ENCODE peak calls at places on chromosomes 2 and 18, in six cellular contexts. G, S, L, C, W and N are unnamed samples.

GRCh38 chr2:53740170-53740569 is 27.4 kb upstream of the CHAC2 start:
- DNase-seq in G (peak), S (peak), L (peak), C (no peak), W (no peak), N (peak)

GRCh38 chr18:37507239-37507638 is 58.4 kb downstream of the CELF4 start:
- DNase-seq in G (no peak), S (no peak), L (no peak), C (no peak), W (no peak), N (no peak)

GRCh38 chr2:142868281-142868762 is 9.1 kb upstream of the KYNU start:
- DNase-seq in G (no peak), S (peak), L (no peak), C (no peak), W (no peak), N (no peak)

GRCh38 chr2:47559079-47559684 is 156.2 kb downstream of the MSH2 start:
- DNase-seq in G (no peak), S (no peak), L (no peak), C (no peak), W (no peak), N (no peak)

GRCh38 chr18:70598406-70598805 is 309.6 kb downstream of the SOCS6 start:
- DNase-seq in G (no peak), S (no peak), L (no peak), C (no peak), W (no peak), N (no peak)

GRCh38 chr2:74896232-74896631 is 62.2 kb upstream of the POLE4 start:
- DNase-seq in G (no peak), S (no peak), L (no peak), C (no peak), W (no peak), N (no peak)

GRCh38 chr18:13800505-13801259 is 23.3 kb upstream of the MC5R start:
- DNase-seq in G (peak), S (peak), L (peak), C (peak), W (no peak), N (no peak)

GRCh38 chr2:15749460-15750432 is 158.1 kb downstream of the DDX1 start:
- DNase-seq in G (no peak), S (no peak), L (no peak), C (no peak), W (no peak), N (no peak)

GRCh38 chr2:69013837-69014796 is 1.1 kb downstream of the ANTXR1 start:
- DNase-seq in G (peak), S (peak), L (no peak), C (no peak), W (no peak), N (no peak)

DNA sequence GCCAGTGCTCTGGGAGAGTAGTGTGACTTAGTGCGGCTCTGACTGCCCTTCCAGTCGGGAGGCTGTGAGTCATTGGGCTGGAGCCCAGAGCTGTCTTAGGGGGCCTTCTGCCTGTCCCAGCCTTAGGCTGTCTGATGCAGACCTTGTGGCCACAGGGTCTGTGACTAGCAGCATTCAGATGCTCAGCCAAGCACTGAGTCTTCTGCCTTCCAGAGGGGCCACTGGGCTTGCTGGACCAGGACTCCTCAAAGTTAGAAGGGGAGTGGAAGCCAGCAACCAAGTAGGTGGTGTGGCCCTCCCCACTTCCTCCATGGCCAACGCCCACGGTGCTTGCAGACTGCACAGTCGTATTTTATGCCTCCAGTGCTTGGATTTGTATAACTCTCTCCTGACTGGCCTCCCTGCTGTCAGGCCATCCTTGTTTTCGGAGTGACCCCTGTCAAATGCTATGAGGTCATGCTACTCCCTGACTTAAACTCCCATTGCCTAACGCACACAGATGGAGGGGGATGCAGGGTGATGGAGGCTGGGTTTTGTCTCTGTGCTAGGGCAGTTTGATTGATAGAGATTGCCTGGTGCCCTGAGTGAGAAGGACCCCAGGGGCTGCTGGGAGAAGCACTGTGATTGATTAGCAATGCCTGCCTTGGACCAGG is 36.0 kb downstream of the GLI2 start:
- DNase-seq in G (no peak), S (peak), L (no peak), C (no peak), W (no peak), N (peak)
- TF ChIP-seq MAX in G (no peak), S (no peak), L (no peak), C (no peak), W (no peak), N (no peak)

DNA sequence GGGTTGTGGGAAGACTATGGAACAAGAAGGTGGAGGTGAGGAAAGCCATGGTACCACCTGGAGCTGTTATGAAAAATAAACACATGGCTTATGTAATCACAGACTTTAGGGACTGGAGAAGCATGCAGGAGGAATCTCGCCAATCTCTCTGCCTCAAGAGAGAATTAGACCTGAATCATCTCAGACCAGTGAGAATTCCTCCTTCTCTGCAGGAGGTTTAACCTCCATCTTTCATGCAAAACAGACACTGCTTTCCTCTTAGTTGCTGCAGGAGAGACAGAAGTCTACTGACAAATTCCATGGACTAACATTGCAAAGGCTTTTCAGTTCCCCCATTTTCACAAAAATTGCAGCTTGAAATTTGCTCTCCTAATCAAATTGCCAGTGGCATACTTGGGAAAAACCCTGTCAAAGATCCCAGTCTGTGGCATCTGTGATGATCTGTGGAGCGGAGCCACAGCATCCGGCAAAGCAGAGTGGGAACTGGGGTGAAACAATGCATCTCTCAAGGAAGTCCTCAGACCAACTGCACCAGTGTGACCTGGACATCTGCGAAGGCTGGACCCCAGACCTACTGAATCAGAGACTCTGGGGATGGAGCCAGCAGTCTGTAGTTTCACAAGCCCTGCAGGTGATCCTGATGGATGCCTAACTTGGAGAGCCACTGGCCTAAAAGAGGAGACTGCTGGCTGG is 28.6 kb upstream of the NCKAP5 start:
- DNase-seq in G (no peak), S (no peak), L (no peak), C (no peak), W (no peak), N (no peak)
- TF ChIP-seq CTCF in G (no peak), S (no peak), L (no peak), C (no peak), W (no peak), N (no peak)

GRCh38 chr2:108220191-108220590 is 19.6 kb upstream of the SULT1C3 start:
- DNase-seq in G (no peak), S (no peak), L (no peak), C (no peak), W (no peak), N (no peak)

GRCh38 chr2:108219688-108220087 is 20.1 kb upstream of the SULT1C3 start:
- DNase-seq in G (no peak), S (no peak), L (no peak), C (no peak), W (no peak), N (no peak)

GRCh38 chr2:108220942-108221541 is 18.7 kb upstream of the SULT1C3 start:
- DNase-seq in G (no peak), S (no peak), L (no peak), C (no peak), W (no peak), N (no peak)

GRCh38 chr2:108215794-108216211 is 24.0 kb upstream of the SULT1C3 start:
- DNase-seq in G (no peak), S (peak), L (peak), C (no peak), W (no peak), N (peak)

GRCh38 chr2:108217211-108217610 is 22.6 kb upstream of the SULT1C3 start:
- DNase-seq in G (no peak), S (no peak), L (no peak), C (no peak), W (no peak), N (no peak)
- TF ChIP-seq MAX in G (no peak), S (no peak), L (no peak), C (no peak), W (no peak), N (no peak)

DNA sequence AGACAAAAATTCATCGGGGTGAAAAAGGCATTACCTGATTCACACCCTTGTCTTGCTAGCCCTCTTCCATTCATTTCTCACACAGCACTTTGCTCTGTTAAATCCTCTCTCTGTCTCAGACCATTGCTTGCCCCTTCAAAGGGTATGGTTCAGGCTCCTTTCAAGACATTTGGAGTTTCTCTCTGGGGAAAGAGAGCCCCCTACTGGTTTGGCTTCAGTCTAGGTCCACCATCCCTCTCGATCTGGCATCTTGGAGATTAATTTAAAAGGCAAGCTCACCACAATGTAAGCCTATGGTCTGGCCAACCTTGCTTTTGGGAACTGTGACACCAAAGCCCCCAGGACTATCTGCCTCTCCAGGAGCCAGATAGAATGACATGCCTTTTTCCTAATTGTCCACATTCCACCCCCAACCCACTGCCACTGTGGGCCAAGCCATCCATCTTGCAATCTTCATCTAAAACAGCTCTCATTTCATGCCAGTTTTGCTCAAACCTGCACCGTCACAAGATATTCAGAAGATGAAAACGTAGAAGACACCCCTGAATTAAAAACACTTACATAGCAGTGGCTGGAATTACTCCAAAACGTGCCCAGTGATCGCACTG is 94.0 kb downstream of the FARSB start:
- DNase-seq in G (peak), S (peak), L (peak), C (peak), W (peak), N (peak)
- TF ChIP-seq CTCF in G (peak), S (peak), L (peak), C (peak), W (peak), N (peak)

GRCh38 chr2:26033270-26033768 is 565 bp upstream of the RAB10 start:
- DNase-seq in G (no peak), S (peak), L (peak), C (peak), W (no peak), N (peak)
- TF ChIP-seq MAX in G (peak), S (peak), L (peak), C (no peak), W (no peak), N (peak)

GRCh38 chr18:45745817-45746461 is 22.0 kb downstream of the SLC14A1 start:
- DNase-seq in G (no peak), S (no peak), L (no peak), C (no peak), W (no peak), N (peak)
- TF ChIP-seq CTCF in G (no peak), S (no peak), L (no peak), C (no peak), W (no peak), N (no peak)

DNA sequence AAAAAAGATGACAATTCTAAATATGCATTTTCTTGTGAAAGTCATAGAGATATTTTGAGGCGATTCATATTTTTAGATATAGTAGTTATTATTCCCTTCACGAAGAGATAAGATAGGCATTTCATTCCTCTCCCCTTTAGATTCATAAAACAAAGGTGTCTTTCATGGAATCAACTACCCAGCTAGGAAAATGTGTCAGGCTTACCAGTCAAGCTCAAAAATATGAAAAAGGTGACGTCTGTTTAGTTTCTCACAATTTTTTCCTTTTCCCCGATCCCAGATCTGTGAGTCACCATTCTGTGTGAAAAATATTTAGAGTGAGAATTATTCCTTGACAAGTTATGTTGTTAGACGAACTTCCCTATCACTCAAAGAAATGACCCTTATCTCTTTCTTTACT is 95.4 kb upstream of the FN1 start:
- DNase-seq in G (no peak), S (no peak), L (no peak), C (no peak), W (no peak), N (no peak)
- TF ChIP-seq MAX in G (peak), S (no peak), L (no peak), C (no peak), W (no peak), N (no peak)